ENCODE peak calls at places on chromosomes 7 and 10, in four cellular contexts. O is kidney; H is CD8-positive, alpha-beta T cell; T is thoracic aorta. D is an unnamed sample.

GRCh38 chr10:27611861-27612450 is 107.9 kb downstream of the RAB18 start:
- DNase-seq in O (no peak), H (no peak), T (no peak), D (no peak)

GRCh38 chr7:99042957-99043356 is 101.0 kb downstream of the SMURF1 start:
- DNase-seq in O (no peak), H (no peak), T (no peak), D (no peak)

GRCh38 chr7:23467731-23468720 is 2.3 kb downstream of the IGF2BP3 start:
- DNase-seq in O (no peak), H (no peak), T (no peak), D (no peak)

GRCh38 chr10:75924309-75924920 is 493.0 kb downstream of the LRMDA start:
- DNase-seq in O (no peak), H (no peak), T (no peak), D (no peak)

GRCh38 chr10:15630353-15630752 is 89.4 kb downstream of the ITGA8 start:
- DNase-seq in O (no peak), H (no peak), T (no peak), D (no peak)

GRCh38 chr10:80411267-80411668 is 2.9 kb downstream of the PRXL2A start:
- DNase-seq in O (peak; percentile 90), H (no peak), T (no peak), D (no peak)

GRCh38 chr10:43390791-43391190 is 18.2 kb downstream of the HNRNPF start:
- DNase-seq in O (peak; percentile 22), H (no peak), T (no peak), D (no peak)

GRCh38 chr10:126384269-126384873 is 3.9 kb downstream of the ADAM12 start:
- DNase-seq in O (no peak), H (no peak), T (no peak), D (no peak)

GRCh38 chr10:133024711-133025557 is 62.8 kb upstream of the ADGRA1 start:
- DNase-seq in O (peak; percentile 43), H (no peak), T (no peak), D (no peak)

DNA sequence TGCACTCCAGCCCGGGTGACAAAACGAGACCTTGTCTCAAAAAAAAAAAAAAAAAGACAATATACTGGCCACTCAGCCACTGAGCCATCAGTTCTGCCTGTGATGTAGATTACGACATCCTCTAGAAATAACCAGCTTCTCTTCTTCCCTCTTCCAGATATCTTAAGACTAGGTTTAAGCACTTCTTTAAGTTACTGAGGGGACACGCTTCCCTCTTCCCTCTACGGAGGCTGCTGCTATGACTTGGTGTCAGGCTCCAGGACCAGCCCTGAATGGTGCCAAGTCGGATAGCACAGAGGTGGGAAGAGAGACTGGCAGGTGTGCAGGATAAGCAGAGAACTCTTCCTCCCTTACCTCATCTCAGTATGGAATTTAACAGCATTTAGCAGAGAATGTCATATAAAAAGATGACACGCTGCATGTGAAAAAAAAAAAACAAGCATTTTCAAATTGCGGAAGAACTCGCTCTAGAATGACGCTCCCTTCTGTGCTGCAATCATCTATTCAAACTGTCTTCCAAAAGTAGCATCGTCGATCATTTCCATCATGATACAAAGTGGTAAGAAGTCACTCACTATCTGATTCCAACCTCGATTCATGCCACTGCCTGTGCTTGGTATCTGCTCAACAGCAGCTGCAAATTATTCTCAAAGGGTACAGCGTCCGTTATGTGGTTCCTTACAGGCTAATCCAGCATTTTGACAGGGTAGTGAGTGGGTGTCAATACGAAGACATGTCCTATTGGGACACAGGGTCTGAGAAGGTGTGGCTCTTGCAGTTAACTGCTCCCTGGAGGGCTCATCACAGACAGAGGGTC is 13.7 kb downstream of the DAGLB start:
- DNase-seq in O (no peak), H (no peak), T (no peak), D (no peak)
- H3K4me1 ChIP-seq in O (no peaks in the 10 kb centered on the region), H (peaks cover 31% of the 10 kb centered on the region), T (no peaks in the 10 kb centered on the region), D (peaks cover 48% of the 10 kb centered on the region)

DNA sequence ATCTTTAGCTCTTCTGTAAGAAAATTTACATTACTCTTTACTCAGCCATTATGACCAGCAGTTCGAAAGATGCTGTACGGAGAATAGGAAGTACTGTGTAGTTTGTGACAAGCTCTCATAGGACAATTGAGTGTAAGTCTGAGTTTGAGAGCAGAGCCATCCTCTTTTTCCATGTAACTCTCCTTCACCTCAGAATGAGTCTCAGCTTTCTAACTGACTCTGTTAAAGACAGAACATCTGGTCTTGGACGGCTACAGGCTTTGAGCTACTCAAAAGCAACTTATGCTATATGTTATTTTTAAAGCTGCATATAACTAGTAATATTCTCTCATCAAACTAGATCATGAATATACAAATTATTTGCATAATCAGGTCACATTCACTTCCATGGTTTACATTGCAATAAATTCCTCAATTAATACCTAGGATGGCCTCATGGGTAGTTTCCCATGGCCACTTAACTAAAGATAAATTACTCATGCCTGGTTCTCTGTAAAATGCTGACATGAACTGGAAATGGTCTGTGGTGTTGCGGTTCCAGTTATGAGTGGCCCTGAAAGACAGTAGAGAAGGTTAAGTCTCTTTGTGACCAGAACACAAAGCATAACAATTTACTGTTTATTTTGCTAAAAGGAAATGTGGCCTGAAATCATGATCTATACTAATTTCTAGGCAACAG is 358.7 kb downstream of the PHF14 start:
- DNase-seq in O (no peak), H (no peak), T (no peak), D (no peak)
- H3K4me3 ChIP-seq in O (no peak overlapping the region), H (no peak overlapping the region), T (no peak overlapping the region), D (no peak overlapping the region)

DNA sequence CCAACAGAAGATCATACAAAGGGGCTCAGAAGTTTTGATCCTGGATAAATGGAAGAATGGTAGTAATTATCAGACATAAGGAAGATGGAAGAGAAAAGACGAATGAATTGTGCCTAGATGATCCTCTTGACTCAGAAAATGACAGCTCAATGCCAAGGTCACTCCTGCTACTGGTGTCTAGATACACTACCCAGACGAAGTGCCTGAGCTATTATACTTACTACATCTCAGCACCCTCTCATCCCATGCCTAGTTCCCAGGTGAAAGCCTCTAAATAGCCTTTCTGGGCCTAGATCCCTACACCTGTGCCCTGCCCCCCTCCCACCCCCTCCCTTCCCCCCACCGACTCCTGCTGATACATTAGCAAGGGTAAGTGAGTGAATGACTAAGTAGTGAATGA is 25.5 kb downstream of the PDE1C start:
- DNase-seq in O (no peak), H (no peak), T (no peak), D (no peak)
- H3K4me1 ChIP-seq in O (no peaks in the 10 kb centered on the region), H (no peaks in the 10 kb centered on the region), T (no peaks in the 10 kb centered on the region), D (no peaks in the 10 kb centered on the region)

GRCh38 chr7:3861941-3862340 is 560.9 kb downstream of the SDK1 start:
- DNase-seq in O (no peak), H (no peak), T (no peak), D (no peak)
- H3K4me3 ChIP-seq in O (no peak overlapping the region), H (no peak overlapping the region), T (peak overlapping the region; percentile 32), D (no peak overlapping the region)

DNA sequence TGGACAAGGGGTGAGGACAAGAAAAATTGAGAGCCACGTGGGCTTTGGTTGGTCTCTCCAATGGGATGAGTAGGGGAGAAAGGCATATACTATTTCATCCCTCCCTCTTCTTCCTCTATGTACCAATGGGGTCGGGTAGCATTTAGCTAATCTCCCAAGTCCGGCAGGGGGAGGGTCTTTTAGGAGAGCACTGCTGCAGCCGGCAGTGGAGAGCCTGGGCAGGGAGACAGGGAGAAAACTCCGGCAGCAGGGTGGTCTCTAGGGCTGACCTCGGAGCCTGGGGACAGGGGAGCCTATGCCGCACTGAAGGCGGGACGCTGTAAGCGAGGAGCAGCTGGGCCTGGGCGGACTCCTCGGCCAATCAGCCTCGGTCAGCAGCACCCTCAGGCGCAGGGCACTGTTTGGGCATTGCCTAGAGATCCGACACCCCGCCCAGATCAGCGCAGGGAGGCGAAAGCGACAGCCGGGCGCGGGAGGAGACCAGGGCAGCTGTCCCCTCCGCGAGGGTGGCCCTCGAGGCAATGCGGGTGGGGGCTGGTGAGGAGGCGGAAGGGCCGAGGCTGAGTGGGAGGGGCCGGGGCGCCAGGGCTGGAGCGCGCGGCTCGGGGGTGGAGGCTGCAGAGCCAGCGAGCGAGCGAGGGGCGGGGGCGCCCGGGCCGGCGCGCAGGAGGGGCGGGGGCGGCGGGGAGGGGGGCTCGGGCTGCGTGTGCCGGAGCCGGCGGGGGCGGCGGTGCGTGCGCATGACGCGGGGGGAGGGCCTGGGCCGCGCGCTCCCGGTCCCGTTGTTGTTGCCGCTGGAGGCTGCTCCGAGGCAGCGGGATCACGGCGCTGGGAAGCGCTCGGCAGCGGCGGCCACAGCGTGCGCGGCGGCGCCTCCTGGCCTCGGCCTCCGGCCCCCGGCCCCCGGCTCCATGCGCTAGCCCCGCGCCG is at the start of gene AGAP3:
- DNase-seq in O (peak; percentile 96), H (no peak), T (peak; percentile 52), D (peak; percentile 95)
- H3K4me1 ChIP-seq in O (peaks cover 17% of the 10 kb centered on the region), H (peaks cover 58% of the 10 kb centered on the region), T (peaks cover 37% of the 10 kb centered on the region), D (peaks cover 69% of the 10 kb centered on the region)

DNA sequence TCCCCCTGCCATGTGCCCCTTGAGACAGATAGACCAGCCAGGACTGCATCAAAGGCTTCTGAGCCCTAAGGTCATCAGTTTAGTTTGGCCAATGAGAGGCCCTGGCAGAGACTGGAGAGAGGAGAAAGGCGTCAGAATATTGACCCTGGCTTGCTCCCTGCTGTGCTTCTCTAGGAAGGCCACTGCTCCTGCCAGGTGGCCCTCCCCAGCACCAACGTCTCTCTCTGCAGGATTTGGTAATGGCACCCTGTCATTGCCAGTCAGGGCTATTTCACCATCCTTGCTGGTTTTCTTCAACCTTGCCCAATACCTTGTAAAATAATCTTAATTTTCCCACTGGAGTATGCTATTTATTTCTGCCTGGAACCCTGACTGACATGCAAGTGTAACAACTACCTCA is 38.8 kb upstream of the ZRANB1 start:
- DNase-seq in O (no peak), H (no peak), T (no peak), D (no peak)
- H3K4me3 ChIP-seq in O (no peak overlapping the region), H (no peak overlapping the region), T (no peak overlapping the region), D (no peak overlapping the region)

DNA sequence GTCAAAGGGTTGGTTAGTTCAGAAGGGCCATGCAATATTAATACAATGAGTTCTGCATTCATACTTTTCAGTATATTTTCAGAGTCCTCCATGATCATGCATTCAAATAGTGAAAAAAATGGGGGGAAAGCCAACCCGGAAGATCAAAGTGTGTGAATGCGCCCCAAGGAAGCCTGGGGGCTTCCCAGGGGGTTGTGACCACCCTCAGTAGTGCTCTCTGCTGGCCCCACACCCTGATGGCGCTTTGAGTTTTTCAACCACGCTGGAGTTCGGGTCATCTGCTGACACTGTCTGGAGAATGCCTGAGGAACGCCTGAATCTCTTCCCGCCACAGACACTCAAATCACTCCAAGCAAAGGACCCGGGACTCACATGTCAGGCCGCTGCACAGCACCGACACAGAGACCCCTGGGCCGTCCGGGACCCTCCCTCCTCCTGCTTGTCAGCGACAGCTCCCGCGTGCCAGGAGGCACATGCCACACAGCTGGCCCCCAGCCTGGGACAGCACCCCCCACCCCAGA is 1.0 kb downstream of the TNS3 start:
- DNase-seq in O (no peak), H (no peak), T (no peak), D (no peak)
- H3K4me1 ChIP-seq in O (peaks cover 39% of the 10 kb centered on the region), H (no peaks in the 10 kb centered on the region), T (peaks cover 50% of the 10 kb centered on the region), D (peaks cover 83% of the 10 kb centered on the region)

GRCh38 chr10:89393898-89394297 is 1.5 kb downstream of the IFIT1 start:
- DNase-seq in O (no peak), H (no peak), T (no peak), D (no peak)
- H3K4me3 ChIP-seq in O (peak overlapping the region; percentile 73), H (no peak overlapping the region), T (peak overlapping the region; percentile 21), D (peak overlapping the region; percentile 66)

GRCh38 chr10:637771-638195 is 51.7 kb downstream of the DIP2C start:
- DNase-seq in O (no peak), H (no peak), T (no peak), D (no peak)
- H3K4me1 ChIP-seq in O (peaks cover 10% of the 10 kb centered on the region), H (no peaks in the 10 kb centered on the region), T (peaks cover 11% of the 10 kb centered on the region), D (no peaks in the 10 kb centered on the region)

D was measured in lower lobe of right lung.